ENCODE peak calls at places on chromosome 2, in ten cellular contexts. B, D, L, F, X, T, C, E, Q and H are unnamed samples.

GRCh38 chr2:120947982-120948661 is 212.5 kb downstream of the GLI2 start:
- DNase-seq in F (no peak), Q (no peak), T (no peak), D (no peak), L (no peak), C (no peak), E (no peak), X (no peak), B (no peak), H (no peak)

GRCh38 chr2:62713837-62714236 is 8.3 kb downstream of the EHBP1 start:
- DNase-seq in B (no peak), Q (peak), D (no peak), L (no peak), C (peak), X (no peak), F (no peak), E (no peak), T (no peak), H (no peak)

GRCh38 chr2:143070688-143071087 is 58.5 kb upstream of the ARHGAP15 start:
- DNase-seq in F (no peak), L (no peak), Q (no peak), B (no peak), T (no peak), E (no peak), X (no peak), D (no peak), C (no peak), H (no peak)

GRCh38 chr2:98519851-98520250 is 75.2 kb downstream of the INPP4A start:
- DNase-seq in D (no peak), F (no peak), C (no peak), X (no peak), Q (no peak), L (no peak), E (no peak), B (no peak), T (no peak), H (no peak)

GRCh38 chr2:148680462-148680861 is 35.9 kb downstream of the EPC2 start:
- DNase-seq in E (no peak), C (peak), B (no peak), T (peak), X (no peak), F (no peak), L (no peak), D (peak), Q (peak), H (no peak)

GRCh38 chr2:70367722-70368323 is 66.0 kb upstream of the FAM136A start:
- DNase-seq in X (no peak), T (peak), E (no peak), L (no peak), Q (peak), F (no peak), C (peak), D (peak), B (no peak), H (no peak)

GRCh38 chr2:176171331-176172006 is 14.4 kb downstream of the HOXD3 start:
- DNase-seq in X (no peak), B (no peak), E (no peak), F (no peak), L (no peak), C (no peak), T (no peak), D (no peak), Q (peak), H (no peak)

GRCh38 chr2:45992021-45992745 is 305.0 kb upstream of the EPAS1 start:
- DNase-seq in D (peak), E (peak), L (peak), T (peak), Q (peak), C (peak), F (peak), B (no peak), X (no peak), H (no peak)

GRCh38 chr2:230968921-230969672 is 26.8 kb upstream of the SPATA3 start:
- DNase-seq in B (no peak), C (no peak), E (no peak), Q (no peak), D (no peak), T (no peak), F (no peak), X (no peak), L (no peak), H (no peak)

GRCh38 chr2:46335404-46335965 is 38.3 kb downstream of the EPAS1 start:
- DNase-seq in B (no peak), Q (peak), F (peak), T (peak), E (no peak), C (peak), D (no peak), L (no peak), X (no peak), H (no peak)

GRCh38 chr2:1728821-1729220 is 15.5 kb downstream of the PXDN start:
- DNase-seq in F (no peak), B (no peak), E (no peak), C (peak), X (peak), Q (peak), D (no peak), T (peak), L (no peak), H (no peak)

GRCh38 chr2:203018181-203018580 is 3.5 kb downstream of the NBEAL1 start:
- DNase-seq in T (peak), Q (peak), F (no peak), L (no peak), E (no peak), C (peak), D (no peak), B (no peak), X (no peak), H (no peak)

GRCh38 chr2:21123473-21124393 is at the start of gene TDRD15:
- DNase-seq in B (no peak), D (no peak), Q (no peak), X (no peak), F (no peak), C (no peak), L (no peak), T (no peak), E (no peak), H (no peak)

GRCh38 chr2:59463401-59463800 is 1090.1 kb downstream of the BCL11A start:
- DNase-seq in X (no peak), L (no peak), E (no peak), T (no peak), B (no peak), F (no peak), D (no peak), C (no peak), Q (no peak), H (no peak)

GRCh38 chr2:26195006-26195961 is 22.4 kb downstream of the GAREM2 start:
- DNase-seq in C (no peak), F (no peak), Q (peak), X (no peak), B (no peak), E (no peak), D (no peak), T (no peak), L (no peak), H (no peak)

GRCh38 chr2:81136296-81136695 is 831.7 kb upstream of the LRRTM1 start:
- DNase-seq in B (no peak), Q (no peak), F (no peak), C (no peak), D (no peak), L (no peak), E (no peak), T (no peak), X (no peak), H (no peak)

GRCh38 chr2:111634995-111635538 is 248.9 kb downstream of the ANAPC1 start:
- DNase-seq in C (peak), F (no peak), L (no peak), T (peak), X (peak), D (no peak), B (no peak), Q (peak), E (no peak), H (no peak)

GRCh38 chr2:148526509-148527346 is 117.8 kb upstream of the EPC2 start:
- DNase-seq in D (no peak), Q (no peak), L (no peak), F (no peak), E (no peak), C (no peak), T (no peak), B (no peak), X (no peak), H (no peak)

GRCh38 chr2:115303-115702 is 69.0 kb upstream of the FAM110C start:
- DNase-seq in E (no peak), Q (no peak), T (no peak), C (no peak), B (no peak), X (no peak), L (no peak), F (no peak), D (no peak), H (no peak)
- TF ChIP-seq CTCF in E (no peak), Q (no peak), T (no peak), C (no peak), B (no peak), X (no peak), L (no peak), F (no peak), D (no peak), H (no peak)

DNA sequence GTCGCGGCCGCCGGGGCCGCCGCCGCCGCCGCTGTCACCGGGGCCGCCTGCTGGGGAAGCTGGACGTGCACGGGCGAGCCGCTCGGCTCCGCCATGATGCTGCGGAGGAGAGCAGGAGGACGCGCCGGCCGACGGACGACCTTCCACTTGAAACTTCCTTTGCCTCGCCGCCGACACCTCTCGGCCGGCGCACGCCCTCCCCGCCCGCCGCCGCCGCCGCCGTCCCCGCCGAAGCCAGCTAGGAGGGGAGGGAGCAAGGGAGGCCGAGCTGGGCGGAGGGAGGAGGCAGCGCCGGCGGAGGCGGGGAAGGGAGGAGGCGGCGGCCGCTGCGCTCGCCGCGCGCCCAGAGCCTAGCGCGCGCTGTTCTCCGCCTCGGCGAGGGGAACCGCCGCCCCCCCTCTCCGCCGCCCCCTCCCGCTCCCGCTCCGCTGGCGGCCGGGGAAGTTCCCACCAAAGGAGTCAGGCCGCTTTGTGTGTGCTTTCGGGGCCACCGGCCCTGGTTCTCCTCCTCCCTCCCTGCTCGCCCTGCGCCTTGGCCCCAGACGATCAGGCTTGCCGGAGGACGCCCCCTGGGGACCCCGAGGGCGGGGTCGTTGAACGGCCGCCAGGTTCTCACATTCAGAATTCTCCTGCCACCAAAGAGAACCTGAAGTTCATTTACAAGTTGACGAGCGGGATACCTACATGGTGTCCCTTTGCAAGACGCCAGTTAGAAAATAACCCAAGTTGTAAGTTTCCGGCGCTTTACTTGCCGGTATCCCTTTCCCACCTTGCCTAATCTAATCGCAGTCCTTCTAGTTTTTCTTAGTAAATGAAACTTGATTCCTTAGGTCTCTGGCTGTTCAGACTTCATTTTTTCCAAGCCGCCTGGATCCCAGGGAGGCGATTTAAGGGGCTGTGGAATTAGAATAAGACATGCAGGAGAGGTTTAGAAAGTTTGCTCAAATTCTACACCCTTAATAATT is at the start of gene STK39:
- DNase-seq in X (peak), B (peak), Q (peak), E (peak), F (peak), T (peak), D (peak), C (peak), L (peak), H (peak)
- TF ChIP-seq CTCF in X (peak), B (peak), Q (no peak), E (no peak), F (peak), T (peak), D (no peak), C (no peak), L (no peak), H (peak)

DNA sequence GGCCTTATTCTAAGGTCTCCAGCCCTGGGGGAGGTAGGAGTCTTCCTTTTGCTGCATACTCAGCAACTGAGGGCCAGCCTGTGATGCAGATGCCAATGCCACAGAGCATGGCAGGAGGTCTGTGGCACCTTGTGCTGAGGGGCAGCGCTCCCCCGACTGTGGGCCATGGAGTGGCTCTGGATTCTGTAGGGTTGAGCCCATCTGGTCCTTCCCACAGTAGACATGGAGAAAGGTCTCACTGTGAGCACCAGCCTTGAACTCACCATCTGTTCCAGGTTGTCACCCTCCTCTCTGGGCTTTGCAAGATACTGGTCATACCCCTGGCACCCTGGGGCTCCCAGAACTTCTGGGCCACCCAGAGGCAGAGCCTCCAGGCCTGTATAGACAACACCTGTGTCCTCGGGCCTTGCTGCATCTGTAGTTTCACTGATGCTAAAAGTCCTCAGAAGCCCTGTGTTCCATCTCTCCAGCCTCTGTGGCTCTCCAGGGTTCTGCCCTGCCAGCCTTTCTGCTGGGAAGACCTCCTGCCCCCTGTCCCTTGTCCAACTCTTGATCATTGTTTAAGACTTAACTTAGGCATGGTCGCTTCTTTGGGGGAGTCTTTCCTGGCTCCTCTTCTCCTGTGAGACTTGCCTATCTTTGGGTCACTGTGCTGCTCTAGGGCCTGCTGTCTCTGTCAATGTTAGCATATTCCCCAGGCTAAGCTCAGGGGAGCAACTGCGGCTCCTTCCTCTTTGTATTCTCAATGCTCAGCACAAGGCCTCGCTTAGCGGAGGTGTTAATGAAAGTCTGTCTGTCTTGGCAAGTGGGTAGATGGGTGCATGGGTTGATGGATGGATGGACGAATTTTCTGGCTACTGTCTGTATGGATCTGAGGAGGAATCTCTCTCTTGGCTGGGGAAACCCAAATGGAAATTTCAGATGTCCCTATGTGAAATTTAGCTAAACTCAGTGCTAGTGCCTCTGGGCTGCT is 160.9 kb downstream of the DYSF start:
- DNase-seq in F (no peak), Q (no peak), X (no peak), D (no peak), L (no peak), C (no peak), T (no peak), E (no peak), B (no peak), H (peak)
- TF ChIP-seq CTCF in F (no peak), Q (no peak), X (no peak), D (no peak), L (no peak), C (no peak), T (no peak), E (no peak), B (no peak), H (no peak)

GRCh38 chr2:68746408-68746807 is 11.8 kb downstream of the ARHGAP25 start:
- DNase-seq in B (no peak), E (no peak), L (no peak), C (no peak), X (no peak), F (no peak), Q (no peak), T (no peak), D (no peak), H (no peak)
- TF ChIP-seq CTCF in B (no peak), E (no peak), L (no peak), C (no peak), X (no peak), F (no peak), Q (no peak), T (no peak), D (no peak), H (no peak)

GRCh38 chr2:219457784-219458369 is 23.2 kb downstream of the SPEG start:
- DNase-seq in T (no peak), L (no peak), F (no peak), D (no peak), Q (no peak), C (no peak), X (no peak), B (no peak), E (no peak), H (no peak)
- TF ChIP-seq CTCF in T (no peak), L (peak), F (no peak), D (no peak), Q (no peak), C (no peak), X (no peak), B (no peak), E (no peak), H (peak)

GRCh38 chr2:116819355-116819754 is 995.1 kb upstream of the DDX18 start:
- DNase-seq in B (no peak), C (no peak), E (no peak), D (no peak), Q (no peak), T (no peak), L (no peak), F (no peak), X (no peak), H (no peak)
- TF ChIP-seq CTCF in B (no peak), C (no peak), E (no peak), D (no peak), Q (no peak), T (no peak), L (no peak), F (no peak), X (no peak), H (peak)

GRCh38 chr2:94986392-94986963 is 39.0 kb upstream of the MAL start:
- DNase-seq in X (peak), T (peak), F (peak), L (no peak), D (peak), C (peak), B (no peak), Q (peak), E (no peak), H (peak)
- TF ChIP-seq CTCF in X (peak), T (peak), F (peak), L (peak), D (peak), C (peak), B (peak), Q (peak), E (peak), H (peak)

GRCh38 chr2:191692502-191693115 is 14.7 kb downstream of the NABP1 start:
- DNase-seq in L (no peak), F (no peak), X (no peak), E (no peak), C (no peak), T (peak), D (no peak), Q (no peak), B (no peak), H (no peak)

GRCh38 chr2:191690327-191690726 is 12.4 kb downstream of the NABP1 start:
- DNase-seq in B (no peak), D (no peak), L (no peak), E (no peak), X (no peak), F (no peak), T (no peak), C (no peak), Q (no peak), H (no peak)

GRCh38 chr2:191691898-191692297 is 14.0 kb downstream of the NABP1 start:
- DNase-seq in B (no peak), E (no peak), X (no peak), D (no peak), Q (no peak), F (no peak), L (no peak), C (no peak), T (peak), H (no peak)

GRCh38 chr2:191693151-191693550 is 15.2 kb downstream of the NABP1 start:
- DNase-seq in F (no peak), T (no peak), C (no peak), L (no peak), B (no peak), X (no peak), D (no peak), Q (no peak), E (no peak), H (no peak)

GRCh38 chr2:191691016-191691725 is 13.2 kb downstream of the NABP1 start:
- DNase-seq in B (peak), T (peak), C (peak), D (peak), E (no peak), F (peak), Q (peak), X (peak), L (no peak), H (no peak)
- TF ChIP-seq CTCF in B (peak), T (peak), C (peak), D (peak), E (peak), F (peak), Q (peak), X (peak), L (peak), H (peak)